ENCODE peak calls at places on chromosomes 11 and 22, in five cellular contexts. One of them, this sample, is unnamed.

GRCh38 chr22:38924197-38924952 is 33.0 kb upstream of the APOBEC3A start:
- DNase-seq in iPS DF 6.9: no peak
- DNase-seq in trophoblast cell: peak; percentile 65
- DNase-seq in upper lobe of right lung: peak; percentile 83
- DNase-seq in sigmoid colon: peak; percentile 89
- DNase-seq in this sample: no peak

GRCh38 chr11:130477646-130478203 is 29.3 kb downstream of the ADAMTS15 start:
- DNase-seq in upper lobe of right lung: no peak
- DNase-seq in sigmoid colon: no peak
- DNase-seq in iPS DF 6.9: no peak
- DNase-seq in trophoblast cell: no peak
- DNase-seq in this sample: no peak

GRCh38 chr22:38656256-38657148 is at the start of the genes CBY1 and FAM227A:
- DNase-seq in trophoblast cell: peak; percentile 95
- DNase-seq in sigmoid colon: peak; percentile 92
- DNase-seq in iPS DF 6.9: peak; percentile 83
- DNase-seq in upper lobe of right lung: peak; percentile 95
- DNase-seq in this sample: peak; percentile 96

GRCh38 chr11:20611445-20611844 is 12.0 kb downstream of the SLC6A5 start:
- DNase-seq in trophoblast cell: no peak
- DNase-seq in upper lobe of right lung: no peak
- DNase-seq in sigmoid colon: no peak
- DNase-seq in iPS DF 6.9: no peak
- DNase-seq in this sample: no peak

GRCh38 chr22:44427506-44428470 is 70.2 kb downstream of the RTL6 start:
- DNase-seq in upper lobe of right lung: peak; percentile 26
- DNase-seq in iPS DF 6.9: no peak
- DNase-seq in trophoblast cell: no peak
- DNase-seq in sigmoid colon: peak; percentile 35
- DNase-seq in this sample: peak; percentile 28

GRCh38 chr11:87778341-87778740 is 396.9 kb downstream of the RAB38 start:
- DNase-seq in upper lobe of right lung: no peak
- DNase-seq in trophoblast cell: no peak
- DNase-seq in iPS DF 6.9: no peak
- DNase-seq in sigmoid colon: no peak
- DNase-seq in this sample: no peak

GRCh38 chr11:23023319-23023718 is 163.0 kb upstream of the CCDC179 start:
- DNase-seq in sigmoid colon: no peak
- DNase-seq in trophoblast cell: no peak
- DNase-seq in iPS DF 6.9: no peak
- DNase-seq in upper lobe of right lung: no peak
- DNase-seq in this sample: no peak

GRCh38 chr11:79066456-79067354 is 374.1 kb downstream of the TENM4 start:
- DNase-seq in sigmoid colon: no peak
- DNase-seq in upper lobe of right lung: no peak
- DNase-seq in iPS DF 6.9: peak; percentile 50
- DNase-seq in trophoblast cell: no peak
- DNase-seq in this sample: peak; percentile 82

GRCh38 chr22:39317756-39318506 is 1.5 kb downstream of the RPL3 start:
- DNase-seq in upper lobe of right lung: no peak
- DNase-seq in sigmoid colon: no peak
- DNase-seq in trophoblast cell: peak; percentile 32
- DNase-seq in iPS DF 6.9: no peak
- DNase-seq in this sample: no peak

GRCh38 chr22:43127166-43127908 is 15.9 kb downstream of the MCAT start:
- DNase-seq in iPS DF 6.9: no peak
- DNase-seq in trophoblast cell: peak; percentile 97
- DNase-seq in upper lobe of right lung: no peak
- DNase-seq in sigmoid colon: no peak
- DNase-seq in this sample: no peak

GRCh38 chr11:82117339-82117738 is 616.3 kb downstream of the FAM181B start:
- DNase-seq in trophoblast cell: no peak
- DNase-seq in upper lobe of right lung: no peak
- DNase-seq in sigmoid colon: no peak
- DNase-seq in iPS DF 6.9: no peak
- DNase-seq in this sample: no peak

GRCh38 chr11:30585892-30586250 is 282 bp downstream of the MPPED2 start:
- DNase-seq in iPS DF 6.9: no peak
- DNase-seq in sigmoid colon: peak; percentile 68
- DNase-seq in trophoblast cell: no peak
- DNase-seq in upper lobe of right lung: peak; percentile 61
- DNase-seq in this sample: no peak

GRCh38 chr11:114162719-114163123 is 103.2 kb downstream of the ZBTB16 start:
- DNase-seq in upper lobe of right lung: peak; percentile 84
- DNase-seq in trophoblast cell: peak; percentile 46
- DNase-seq in sigmoid colon: peak; percentile 99
- DNase-seq in iPS DF 6.9: no peak
- DNase-seq in this sample: no peak

GRCh38 chr11:111225871-111226270 is 19.7 kb upstream of the POU2AF2 start:
- DNase-seq in iPS DF 6.9: no peak
- DNase-seq in trophoblast cell: no peak
- DNase-seq in sigmoid colon: no peak
- DNase-seq in upper lobe of right lung: no peak
- DNase-seq in this sample: no peak

GRCh38 chr11:34595391-34595790 is 25.5 kb upstream of the EHF start:
- DNase-seq in upper lobe of right lung: no peak
- DNase-seq in iPS DF 6.9: no peak
- DNase-seq in trophoblast cell: no peak
- DNase-seq in sigmoid colon: no peak
- DNase-seq in this sample: no peak

GRCh38 chr11:71188073-71188472 is 64.3 kb downstream of the SHANK2 start:
- DNase-seq in sigmoid colon: peak; percentile 36
- DNase-seq in trophoblast cell: no peak
- DNase-seq in upper lobe of right lung: peak; percentile 34
- DNase-seq in iPS DF 6.9: no peak
- DNase-seq in this sample: no peak

GRCh38 chr11:3747704-3748103 is 49.6 kb downstream of the NUP98 start:
- DNase-seq in sigmoid colon: no peak
- DNase-seq in trophoblast cell: peak; percentile 26
- DNase-seq in upper lobe of right lung: no peak
- DNase-seq in iPS DF 6.9: no peak
- DNase-seq in this sample: no peak

GRCh38 chr11:36774603-36775002 is 176.6 kb upstream of the RAG2 start:
- DNase-seq in sigmoid colon: no peak
- DNase-seq in upper lobe of right lung: no peak
- DNase-seq in trophoblast cell: peak; percentile 51
- DNase-seq in iPS DF 6.9: no peak
- DNase-seq in this sample: no peak

GRCh38 chr11:32561835-32562234 is 21.8 kb upstream of the EIF3M start:
- DNase-seq in trophoblast cell: peak; percentile 80
- DNase-seq in sigmoid colon: no peak
- DNase-seq in upper lobe of right lung: no peak
- DNase-seq in iPS DF 6.9: no peak
- DNase-seq in this sample: no peak

GRCh38 chr11:79068356-79068755 is 372.5 kb downstream of the TENM4 start:
- DNase-seq in upper lobe of right lung: no peak
- DNase-seq in sigmoid colon: no peak
- DNase-seq in trophoblast cell: no peak
- DNase-seq in iPS DF 6.9: no peak
- DNase-seq in this sample: no peak

GRCh38 chr11:97364047-97364446 is 974.2 kb downstream of the JRKL start:
- DNase-seq in sigmoid colon: no peak
- DNase-seq in trophoblast cell: no peak
- DNase-seq in upper lobe of right lung: no peak
- DNase-seq in iPS DF 6.9: no peak
- DNase-seq in this sample: no peak

GRCh38 chr22:38871360-38872171 is 450 bp downstream of the CBX6 start:
- DNase-seq in iPS DF 6.9: no peak
- DNase-seq in sigmoid colon: peak; percentile 73
- DNase-seq in trophoblast cell: peak; percentile 43
- DNase-seq in upper lobe of right lung: no peak
- DNase-seq in this sample: peak; percentile 74

GRCh38 chr22:40193429-40194421 is 16.0 kb downstream of the TNRC6B start:
- DNase-seq in iPS DF 6.9: no peak
- DNase-seq in upper lobe of right lung: no peak
- DNase-seq in sigmoid colon: no peak
- DNase-seq in trophoblast cell: peak; percentile 34
- DNase-seq in this sample: peak; percentile 81

GRCh38 chr22:44685384-44686056 is 16.5 kb upstream of the PRR5 start:
- DNase-seq in trophoblast cell: peak; percentile 15
- DNase-seq in iPS DF 6.9: no peak
- DNase-seq in upper lobe of right lung: peak; percentile 81
- DNase-seq in sigmoid colon: no peak
- DNase-seq in this sample: peak; percentile 88

GRCh38 chr22:50177537-50178470 is 7.3 kb downstream of the PANX2 start:
- DNase-seq in trophoblast cell: no peak
- DNase-seq in iPS DF 6.9: no peak
- DNase-seq in sigmoid colon: peak; percentile 56
- DNase-seq in upper lobe of right lung: no peak
- DNase-seq in this sample: no peak

GRCh38 chr22:44842417-44842816 is 90.0 kb downstream of the ARHGAP8 start:
- DNase-seq in sigmoid colon: no peak
- DNase-seq in trophoblast cell: no peak
- DNase-seq in iPS DF 6.9: no peak
- DNase-seq in upper lobe of right lung: no peak
- DNase-seq in this sample: no peak

GRCh38 chr22:41847300-41847699 is 14.4 kb downstream of the SREBF2 start:
- DNase-seq in iPS DF 6.9: no peak
- DNase-seq in upper lobe of right lung: no peak
- DNase-seq in trophoblast cell: no peak
- DNase-seq in sigmoid colon: no peak
- DNase-seq in this sample: no peak
- H3K4me1 ChIP-seq in iPS DF 6.9: peaks cover 16% of the 10 kb centered on the region
- H3K4me1 ChIP-seq in upper lobe of right lung: peaks cover 35% of the 10 kb centered on the region
- H3K4me1 ChIP-seq in trophoblast cell: peaks cover 13% of the 10 kb centered on the region
- H3K4me1 ChIP-seq in sigmoid colon: peaks cover 7% of the 10 kb centered on the region
- H3K4me1 ChIP-seq in this sample: peaks cover 21% of the 10 kb centered on the region

GRCh38 chr11:118888398-118888797 is 4.7 kb downstream of the CXCR5 start:
- DNase-seq in trophoblast cell: peak; percentile 80
- DNase-seq in upper lobe of right lung: no peak
- DNase-seq in iPS DF 6.9: no peak
- DNase-seq in sigmoid colon: no peak
- DNase-seq in this sample: no peak

GRCh38 chr11:118885319-118885718 is 1.6 kb downstream of the CXCR5 start:
- DNase-seq in upper lobe of right lung: no peak
- DNase-seq in trophoblast cell: no peak
- DNase-seq in sigmoid colon: no peak
- DNase-seq in iPS DF 6.9: no peak
- DNase-seq in this sample: no peak

GRCh38 chr11:118886681-118887111 is 3.0 kb downstream of the CXCR5 start:
- DNase-seq in iPS DF 6.9: no peak
- DNase-seq in upper lobe of right lung: no peak
- DNase-seq in trophoblast cell: no peak
- DNase-seq in sigmoid colon: no peak
- DNase-seq in this sample: no peak

GRCh38 chr11:118885831-118886571 is 2.3 kb downstream of the CXCR5 start:
- DNase-seq in upper lobe of right lung: no peak
- DNase-seq in iPS DF 6.9: no peak
- DNase-seq in sigmoid colon: no peak
- DNase-seq in trophoblast cell: no peak
- DNase-seq in this sample: peak; percentile 28

DNA sequence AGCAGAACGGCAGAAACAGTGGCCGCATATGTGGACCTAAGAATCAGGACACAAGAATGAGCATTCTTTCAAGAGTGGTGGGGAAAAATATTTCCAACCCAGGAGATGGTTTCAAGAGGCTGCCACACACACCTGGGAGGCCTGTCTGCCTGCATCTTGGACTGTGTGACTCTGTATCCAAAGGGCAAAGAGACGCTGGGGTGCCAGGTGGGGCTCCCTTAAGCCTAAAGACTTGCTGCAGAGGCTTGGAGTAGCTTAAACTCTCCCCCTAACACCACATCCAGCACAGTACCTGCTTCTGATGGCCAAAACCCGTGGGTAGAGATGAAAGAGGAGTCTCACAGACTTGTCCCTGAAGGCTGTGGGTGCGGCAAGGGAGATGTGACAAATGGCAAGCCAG is 3.5 kb downstream of the CXCR5 start:
- DNase-seq in sigmoid colon: no peak
- DNase-seq in iPS DF 6.9: no peak
- DNase-seq in upper lobe of right lung: no peak
- DNase-seq in trophoblast cell: no peak
- DNase-seq in this sample: peak; percentile 63
- H3K4me1 ChIP-seq in sigmoid colon: peaks cover 44% of the 10 kb centered on the region
- H3K4me1 ChIP-seq in iPS DF 6.9: peaks cover 9% of the 10 kb centered on the region
- H3K4me1 ChIP-seq in upper lobe of right lung: peaks cover 27% of the 10 kb centered on the region
- H3K4me1 ChIP-seq in trophoblast cell: peaks cover 39% of the 10 kb centered on the region
- H3K4me1 ChIP-seq in this sample: peaks cover 5% of the 10 kb centered on the region

GRCh38 chr11:123493393-123494063 is 63.5 kb downstream of the GRAMD1B start:
- DNase-seq in iPS DF 6.9: no peak
- DNase-seq in trophoblast cell: peak; percentile 51
- DNase-seq in sigmoid colon: no peak
- DNase-seq in upper lobe of right lung: no peak
- DNase-seq in this sample: peak; percentile 64

GRCh38 chr11:123487157-123487744 is 57.2 kb downstream of the GRAMD1B start:
- DNase-seq in iPS DF 6.9: no peak
- DNase-seq in sigmoid colon: no peak
- DNase-seq in trophoblast cell: no peak
- DNase-seq in upper lobe of right lung: no peak
- DNase-seq in this sample: no peak

GRCh38 chr11:123494195-123495050 is 64.4 kb downstream of the GRAMD1B start:
- DNase-seq in sigmoid colon: no peak
- DNase-seq in iPS DF 6.9: no peak
- DNase-seq in trophoblast cell: no peak
- DNase-seq in upper lobe of right lung: no peak
- DNase-seq in this sample: peak; percentile 63

GRCh38 chr11:123490527-123490926 is 60.5 kb downstream of the GRAMD1B start:
- DNase-seq in iPS DF 6.9: no peak
- DNase-seq in sigmoid colon: no peak
- DNase-seq in upper lobe of right lung: no peak
- DNase-seq in trophoblast cell: no peak
- DNase-seq in this sample: no peak

DNA sequence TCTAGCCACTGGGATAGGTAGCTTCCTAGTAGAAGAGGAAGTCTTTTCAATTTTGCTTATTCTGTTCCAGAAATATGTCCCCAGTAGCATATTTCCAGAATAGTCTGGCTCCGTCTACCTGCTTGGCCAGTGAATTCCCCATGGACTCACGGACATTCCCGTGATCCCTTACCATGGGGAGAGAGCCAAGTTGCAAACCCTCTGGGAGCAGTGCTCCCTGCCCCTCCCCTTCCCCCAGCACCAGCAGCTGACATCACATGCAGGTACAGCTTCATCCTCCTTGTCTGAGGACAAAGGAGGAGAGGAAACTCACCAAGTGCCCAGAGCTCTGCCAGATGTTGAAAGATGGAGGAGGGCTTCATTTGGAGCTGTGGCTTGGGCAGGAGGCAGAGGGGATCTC is 61.2 kb downstream of the GRAMD1B start:
- DNase-seq in upper lobe of right lung: no peak
- DNase-seq in sigmoid colon: no peak
- DNase-seq in trophoblast cell: peak; percentile 96
- DNase-seq in iPS DF 6.9: no peak
- DNase-seq in this sample: no peak
- H3K4me1 ChIP-seq in upper lobe of right lung: no peaks in the 10 kb centered on the region
- H3K4me1 ChIP-seq in sigmoid colon: no peaks in the 10 kb centered on the region
- H3K4me1 ChIP-seq in trophoblast cell: peaks cover 5% of the 10 kb centered on the region
- H3K4me1 ChIP-seq in iPS DF 6.9: peaks cover 8% of the 10 kb centered on the region
- H3K4me1 ChIP-seq in this sample: peaks cover 9% of the 10 kb centered on the region

DNA sequence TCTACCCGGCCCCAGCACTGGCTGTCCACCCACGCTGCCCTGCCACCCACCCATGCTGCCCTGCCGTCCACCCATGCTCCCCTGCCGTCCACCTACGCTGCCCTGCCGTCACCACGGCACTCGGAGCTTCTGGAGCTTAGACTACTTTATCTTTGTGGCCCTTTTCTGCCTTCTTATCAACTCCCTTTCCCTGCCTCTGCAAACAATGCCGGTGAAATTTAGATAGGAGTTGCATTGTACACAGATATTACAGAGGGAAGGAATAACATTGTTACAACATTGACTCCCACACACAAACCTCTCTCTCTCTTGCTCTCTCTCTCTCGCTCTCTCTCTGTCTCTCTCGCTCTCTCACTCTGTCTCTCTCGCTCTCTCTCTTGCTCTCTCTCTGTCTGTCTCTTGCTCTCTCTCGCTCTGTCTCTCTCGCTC is 33.7 kb upstream of the BRSK2 start:
- DNase-seq in trophoblast cell: no peak
- DNase-seq in upper lobe of right lung: peak; percentile 61
- DNase-seq in sigmoid colon: no peak
- DNase-seq in iPS DF 6.9: no peak
- DNase-seq in this sample: no peak
- H3K4me1 ChIP-seq in trophoblast cell: no peaks in the 10 kb centered on the region
- H3K4me1 ChIP-seq in upper lobe of right lung: no peaks in the 10 kb centered on the region
- H3K4me1 ChIP-seq in sigmoid colon: no peaks in the 10 kb centered on the region
- H3K4me1 ChIP-seq in iPS DF 6.9: no peaks in the 10 kb centered on the region
- H3K4me1 ChIP-seq in this sample: no peaks in the 10 kb centered on the region